ENCODE peak calls at places on chromosomes 5 and 9, in eight cellular contexts. A is CD8-positive, alpha-beta T cell; K is lower lobe of right lung; B is lower leg skin; D is neural crest cell; H is tibial nerve; O is AG09309; Z is GM06990. J is an unnamed sample.

GRCh38 chr5:125137535-125137934 is 391.1 kb upstream of the ZNF608 start:
- DNase-seq in H (no peak), D (no peak), O (no peak), Z (no peak), A (no peak), K (no peak), B (no peak), J (no peak)

GRCh38 chr5:123119334-123119986 is 30.4 kb downstream of the PRDM6 start:
- DNase-seq in D (no peak), A (no peak), Z (no peak), K (peak), B (no peak), O (peak), H (no peak), J (no peak)

GRCh38 chr5:159510282-159510681 is 180.0 kb upstream of the IL12B start:
- DNase-seq in Z (no peak), D (peak), K (peak), O (peak), B (peak), A (no peak), H (no peak), J (peak)

GRCh38 chr5:135660826-135661555 is 82.2 kb upstream of the CXCL14 start:
- DNase-seq in D (no peak), K (no peak), H (no peak), Z (no peak), B (no peak), O (no peak), A (no peak), J (no peak)

GRCh38 chr9:98356326-98356725 is 100.9 kb upstream of the TBC1D2 start:
- DNase-seq in D (no peak), Z (no peak), H (no peak), O (no peak), A (no peak), B (no peak), K (no peak), J (no peak)

GRCh38 chr5:126066795-126067321 is 356.4 kb upstream of the GRAMD2B start:
- DNase-seq in H (no peak), K (no peak), Z (no peak), B (no peak), O (no peak), A (no peak), D (no peak), J (no peak)

GRCh38 chr9:115691097-115691496 is 462.5 kb upstream of the PAPPA start:
- DNase-seq in O (peak), Z (no peak), A (no peak), B (no peak), H (no peak), D (no peak), K (no peak), J (no peak)

GRCh38 chr9:77392328-77392727 is 215.0 kb downstream of the VPS13A start:
- DNase-seq in A (no peak), Z (no peak), D (no peak), H (no peak), B (no peak), O (no peak), K (no peak), J (no peak)

GRCh38 chr5:98605010-98605425 is 168.4 kb upstream of the RGMB start:
- DNase-seq in B (no peak), O (no peak), H (no peak), Z (no peak), D (no peak), A (no peak), K (no peak), J (no peak)

GRCh38 chr9:115717711-115718173 is 435.8 kb upstream of the PAPPA start:
- DNase-seq in K (no peak), B (no peak), D (no peak), O (peak), A (no peak), Z (no peak), H (no peak), J (no peak)

GRCh38 chr5:36777105-36777757 is 99.3 kb upstream of the NIPBL start:
- DNase-seq in B (no peak), O (no peak), K (no peak), A (no peak), Z (no peak), H (no peak), D (peak), J (no peak)
- TF ChIP-seq CTCF in B (no peak), O (peak), K (peak), A (no peak), Z (peak), H (peak), D (peak), J (peak)

GRCh38 chr9:113587471-113588031 is 124.0 kb downstream of the RGS3 start:
- DNase-seq in D (peak), Z (no peak), B (no peak), A (peak), H (no peak), K (peak), O (no peak), J (peak)
- TF ChIP-seq CTCF in D (peak), Z (peak), B (no peak), A (no peak), H (peak), K (peak), O (no peak), J (peak)

GRCh38 chr5:163976691-163977090 is 471.3 kb downstream of the MAT2B start:
- DNase-seq in D (no peak), A (no peak), Z (no peak), H (no peak), B (no peak), K (no peak), O (no peak), J (no peak)

DNA sequence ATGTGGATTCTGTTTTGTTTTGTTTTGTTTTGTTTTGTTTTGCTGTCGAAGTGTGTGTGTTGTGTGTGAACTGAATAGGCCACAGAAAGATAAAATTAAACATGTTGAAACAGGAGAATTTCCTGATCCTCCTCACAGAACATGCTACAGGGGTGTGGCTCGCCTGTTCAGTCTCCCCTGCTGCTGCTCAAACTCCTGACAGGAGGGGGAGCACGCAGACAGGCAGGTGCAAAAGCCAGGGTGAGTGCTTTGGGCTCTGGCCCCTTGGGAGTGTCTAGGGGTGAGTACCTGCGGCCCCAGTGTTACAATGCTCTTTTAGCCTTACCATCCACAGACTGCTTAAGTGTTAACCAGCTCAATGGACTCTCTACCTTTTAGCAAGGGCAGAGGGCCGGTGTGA is 473.5 kb downstream of the MAT2B start:
- DNase-seq in Z (no peak), A (no peak), D (no peak), B (no peak), O (no peak), K (no peak), H (no peak), J (no peak)
- TF ChIP-seq CTCF in Z (peak), A (no peak), D (no peak), B (no peak), O (no peak), K (no peak), H (no peak), J (peak)

DNA sequence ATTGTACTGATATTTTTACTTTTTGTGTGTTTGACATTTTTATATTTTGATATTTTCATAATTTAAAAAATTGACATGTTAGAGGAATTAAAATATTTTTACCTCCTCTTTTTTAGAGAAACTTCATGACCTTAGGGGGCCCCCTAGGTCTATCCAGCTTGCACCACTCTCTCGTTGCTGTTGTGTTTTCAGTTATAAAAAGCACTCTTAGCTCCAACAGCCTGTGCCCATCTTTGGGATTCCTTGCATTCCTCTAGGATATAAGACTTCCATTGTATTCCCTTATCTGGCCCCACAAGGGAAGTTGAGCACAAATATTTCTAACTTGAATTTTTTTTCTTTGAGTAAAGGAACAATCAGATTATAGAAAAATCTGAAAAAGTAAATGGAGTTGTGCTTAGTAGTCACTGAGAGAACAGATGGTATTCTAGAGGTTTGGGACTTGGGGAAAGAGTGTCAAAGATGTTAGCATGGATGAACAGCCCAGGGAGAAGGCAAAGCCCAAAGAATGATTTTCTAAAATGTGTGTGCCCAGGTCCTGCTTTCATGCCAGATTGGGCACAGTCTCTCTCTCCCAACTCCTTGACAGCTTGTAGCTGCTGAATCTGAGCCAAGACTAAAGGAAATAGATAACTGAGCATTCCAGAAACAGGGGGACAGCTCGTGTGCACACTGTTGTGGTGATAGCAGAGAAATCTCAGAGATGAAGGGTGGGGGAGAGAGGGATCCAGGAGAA is 245.5 kb downstream of the SH3GL2 start:
- DNase-seq in B (no peak), Z (no peak), O (no peak), H (no peak), K (no peak), A (no peak), D (no peak), J (no peak)
- TF ChIP-seq CTCF in B (no peak), Z (no peak), O (no peak), H (no peak), K (no peak), A (no peak), D (no peak), J (no peak)

GRCh38 chr9:74770508-74771261 is 117.0 kb downstream of the TRPM6 start:
- DNase-seq in K (no peak), A (peak), B (no peak), O (no peak), Z (peak), H (no peak), D (peak), J (peak)
- TF ChIP-seq CTCF in K (peak), A (peak), B (no peak), O (peak), Z (peak), H (no peak), D (peak), J (peak)